ENCODE peak calls at places on chromosomes 13 and 19, in seven cellular contexts. C is thoracic aorta; J is AG08395; L is fibroblast of pulmonary artery; A is fibroblast of mammary gland; E is activated T-cell treated with anti-CD3 and anti-CD28 coated beads, Interleukin-2, amount 50 U/mL, for 72 hours; N is kidney tubule cell. T is an unnamed sample.

GRCh38 chr19:6580313-6580712 is 10.6 kb downstream of the CD70 start:
- DNase-seq in C (no peak), J (peak), L (peak), A (peak), E (no peak), N (peak), T (peak)

GRCh38 chr13:110015253-110015652 is 228.9 kb upstream of the IRS2 start:
- DNase-seq in C (no peak), J (no peak), L (peak), A (peak), E (no peak), N (peak), T (peak)

GRCh38 chr19:7083076-7083956 is 13.8 kb downstream of the ZNF557 start:
- DNase-seq in C (no peak), J (no peak), L (peak), A (peak), E (no peak), N (no peak), T (peak)

GRCh38 chr19:14363203-14364097 is 17.8 kb upstream of the ADGRE5 start:
- DNase-seq in C (peak), J (peak), L (peak), A (peak), E (peak), N (peak), T (peak)

GRCh38 chr13:79915386-79915785 is 425.5 kb downstream of the SPRY2 start:
- DNase-seq in C (no peak), J (no peak), L (no peak), A (peak), E (no peak), N (no peak), T (no peak)

GRCh38 chr13:71867101-71867814 is at the start of gene DACH1:
- DNase-seq in C (no peak), J (peak), L (peak), A (peak), E (peak), N (peak), T (peak)

GRCh38 chr13:71677114-71677513 is 189.9 kb downstream of the DACH1 start:
- DNase-seq in C (no peak), J (no peak), L (no peak), A (no peak), E (no peak), N (no peak), T (no peak)

GRCh38 chr13:31818236-31818635 is 78.9 kb downstream of the RXFP2 start:
- DNase-seq in C (no peak), J (no peak), L (no peak), A (peak), E (no peak), N (no peak), T (peak)

GRCh38 chr19:55703790-55704215 is 28.8 kb downstream of the EPN1 start:
- DNase-seq in C (no peak), J (peak), L (peak), A (peak), E (peak), N (peak), T (no peak)

GRCh38 chr13:98889419-98890079 is 88.3 kb downstream of the DOCK9 start:
- DNase-seq in C (no peak), J (no peak), L (no peak), A (no peak), E (no peak), N (peak), T (peak)

GRCh38 chr13:25281193-25281936 is 5.9 kb downstream of the MTMR6 start:
- DNase-seq in C (no peak), J (no peak), L (no peak), A (no peak), E (peak), N (no peak), T (no peak)

GRCh38 chr19:30268601-30269000 is 103.6 kb upstream of the ZNF536 start:
- DNase-seq in C (no peak), J (no peak), L (no peak), A (no peak), E (no peak), N (no peak), T (no peak)

T was measured in renal cortical epithelial cell.